ENCODE peak calls at places on chromosomes 4 and X, in five cellular contexts. One of them, this sample, is unnamed.
A peak's percentile ranks its signal among the peaks of the same experiment; 100 is the strongest.

GRCh38 chrX:72100824-72101351 is 30.8 kb downstream of the RTL5 start:
- DNase-seq in SK-N-SH: no peak
- DNase-seq in bronchial epithelial cell: no peak
- DNase-seq in progenitor cell of endocrine pancreas: no peak
- DNase-seq in astrocyte of the spinal cord: no peak
- DNase-seq in this sample: no peak

GRCh38 chr4:148653681-148654080 is 211.5 kb upstream of the NR3C2 start:
- DNase-seq in SK-N-SH: no peak
- DNase-seq in bronchial epithelial cell: no peak
- DNase-seq in progenitor cell of endocrine pancreas: no peak
- DNase-seq in astrocyte of the spinal cord: no peak
- DNase-seq in this sample: no peak

GRCh38 chr4:41095973-41096372 is 118.4 kb downstream of the APBB2 start:
- DNase-seq in SK-N-SH: no peak
- DNase-seq in bronchial epithelial cell: peak; percentile 79
- DNase-seq in progenitor cell of endocrine pancreas: no peak
- DNase-seq in astrocyte of the spinal cord: peak; percentile 62
- DNase-seq in this sample: no peak

GRCh38 chr4:144782345-144782744 is 136.4 kb downstream of the HHIP start:
- DNase-seq in SK-N-SH: no peak
- DNase-seq in bronchial epithelial cell: no peak
- DNase-seq in progenitor cell of endocrine pancreas: no peak
- DNase-seq in astrocyte of the spinal cord: peak; percentile 56
- DNase-seq in this sample: no peak

GRCh38 chr4:84878090-84878489 is 88.4 kb downstream of the WDFY3 start:
- DNase-seq in SK-N-SH: no peak
- DNase-seq in bronchial epithelial cell: peak; percentile 72
- DNase-seq in progenitor cell of endocrine pancreas: no peak
- DNase-seq in astrocyte of the spinal cord: peak; percentile 74
- DNase-seq in this sample: no peak

GRCh38 chrX:147191361-147191760 is 376.8 kb upstream of the CXorf51A start:
- DNase-seq in SK-N-SH: no peak
- DNase-seq in bronchial epithelial cell: no peak
- DNase-seq in progenitor cell of endocrine pancreas: no peak
- DNase-seq in astrocyte of the spinal cord: no peak
- DNase-seq in this sample: no peak

GRCh38 chrX:131288738-131289511 is at the start of gene IGSF1:
- DNase-seq in SK-N-SH: peak; percentile 65
- DNase-seq in bronchial epithelial cell: no peak
- DNase-seq in progenitor cell of endocrine pancreas: peak; percentile 28
- DNase-seq in astrocyte of the spinal cord: peak; percentile 38
- DNase-seq in this sample: peak; percentile 67

GRCh38 chrX:46574337-46574940 is 874 bp downstream of the CHST7 start:
- DNase-seq in SK-N-SH: peak; percentile 51
- DNase-seq in bronchial epithelial cell: no peak
- DNase-seq in progenitor cell of endocrine pancreas: peak; percentile 9
- DNase-seq in astrocyte of the spinal cord: no peak
- DNase-seq in this sample: no peak

GRCh38 chr4:38068107-38068506 is 107.9 kb downstream of the PTTG2 start:
- DNase-seq in SK-N-SH: no peak
- DNase-seq in bronchial epithelial cell: peak; percentile 43
- DNase-seq in progenitor cell of endocrine pancreas: no peak
- DNase-seq in astrocyte of the spinal cord: no peak
- DNase-seq in this sample: no peak

GRCh38 chrX:72308566-72309296 is 3.0 kb upstream of the CITED1 start:
- DNase-seq in SK-N-SH: peak; percentile 92
- DNase-seq in bronchial epithelial cell: peak; percentile 40
- DNase-seq in progenitor cell of endocrine pancreas: no peak
- DNase-seq in astrocyte of the spinal cord: peak; percentile 67
- DNase-seq in this sample: no peak

GRCh38 chr4:37892641-37893040 is 1.8 kb downstream of the TBC1D1 start:
- DNase-seq in SK-N-SH: no peak
- DNase-seq in bronchial epithelial cell: no peak
- DNase-seq in progenitor cell of endocrine pancreas: no peak
- DNase-seq in astrocyte of the spinal cord: no peak
- DNase-seq in this sample: no peak

GRCh38 chr4:67700119-67700873 is 659 bp downstream of the UBA6 start:
- DNase-seq in SK-N-SH: peak; percentile 15
- DNase-seq in bronchial epithelial cell: peak; percentile 66
- DNase-seq in progenitor cell of endocrine pancreas: no peak
- DNase-seq in astrocyte of the spinal cord: peak; percentile 50
- DNase-seq in this sample: no peak

GRCh38 chr4:26326791-26327190 is 6.0 kb downstream of the RBPJ start:
- DNase-seq in SK-N-SH: no peak
- DNase-seq in bronchial epithelial cell: peak; percentile 49
- DNase-seq in progenitor cell of endocrine pancreas: no peak
- DNase-seq in astrocyte of the spinal cord: peak; percentile 96
- DNase-seq in this sample: no peak

GRCh38 chr4:29852537-29852936 is 867.6 kb upstream of the PCDH7 start:
- DNase-seq in SK-N-SH: no peak
- DNase-seq in bronchial epithelial cell: no peak
- DNase-seq in progenitor cell of endocrine pancreas: no peak
- DNase-seq in astrocyte of the spinal cord: no peak
- DNase-seq in this sample: no peak

DNA sequence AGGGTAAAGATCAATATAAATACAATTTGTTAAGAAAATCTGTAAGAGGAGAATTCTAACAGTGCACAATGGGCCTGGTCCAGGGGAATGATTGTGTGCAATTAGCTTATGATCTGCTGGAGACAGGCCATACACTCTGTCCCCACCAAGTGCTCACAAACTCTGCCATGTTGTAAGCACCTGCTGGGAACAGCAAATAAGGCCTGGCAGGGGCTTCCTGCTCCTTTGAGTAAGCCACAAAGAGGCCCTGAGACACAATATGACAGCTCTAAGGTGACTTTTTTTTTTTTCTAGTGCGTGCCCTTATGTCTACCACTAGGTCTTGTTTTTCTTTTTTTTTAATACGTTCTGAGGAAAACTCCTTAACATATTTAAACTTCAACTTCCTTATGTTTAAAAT is 866.3 kb upstream of the PCDH7 start:
- DNase-seq in SK-N-SH: no peak
- DNase-seq in bronchial epithelial cell: no peak
- DNase-seq in progenitor cell of endocrine pancreas: no peak
- DNase-seq in astrocyte of the spinal cord: no peak
- DNase-seq in this sample: no peak
- TF ChIP-seq CTCF in SK-N-SH: no peak
- TF ChIP-seq CTCF in bronchial epithelial cell: no peak
- TF ChIP-seq CTCF in progenitor cell of endocrine pancreas: no peak
- TF ChIP-seq CTCF in astrocyte of the spinal cord: no peak
- TF ChIP-seq CTCF in this sample: no peak

DNA sequence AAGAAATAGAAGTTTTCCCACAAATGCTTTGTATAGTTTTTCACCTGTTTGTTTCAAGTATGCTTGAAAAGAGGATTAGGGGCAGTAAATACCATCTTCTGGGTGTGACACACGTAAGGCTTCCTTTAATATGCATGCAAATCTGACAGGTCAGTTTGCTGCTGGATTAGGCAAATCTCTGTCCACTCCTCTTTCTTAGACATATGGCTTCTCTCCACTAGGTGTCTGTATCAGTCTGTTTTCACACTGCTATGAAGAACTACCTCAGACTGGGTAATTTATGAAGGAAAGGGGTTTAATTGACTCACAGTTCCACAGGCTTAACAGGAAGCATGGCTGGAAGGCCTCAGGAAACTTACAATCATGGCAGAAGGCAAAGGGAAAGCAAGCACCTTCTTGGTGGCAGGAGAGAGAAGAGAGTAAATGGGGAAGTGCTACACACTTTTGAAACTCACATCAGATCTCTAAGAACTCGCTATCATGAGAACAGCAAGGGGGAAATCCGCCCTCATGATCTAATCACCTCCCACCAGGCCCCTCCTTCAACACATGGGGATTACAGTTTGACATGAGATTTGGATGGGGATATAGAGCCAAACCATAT is 66.9 kb downstream of the TAB3 start:
- DNase-seq in SK-N-SH: no peak
- DNase-seq in bronchial epithelial cell: no peak
- DNase-seq in progenitor cell of endocrine pancreas: no peak
- DNase-seq in astrocyte of the spinal cord: no peak
- DNase-seq in this sample: no peak
- TF ChIP-seq CTCF in SK-N-SH: no peak
- TF ChIP-seq CTCF in bronchial epithelial cell: no peak
- TF ChIP-seq CTCF in progenitor cell of endocrine pancreas: peak; percentile 18
- TF ChIP-seq CTCF in astrocyte of the spinal cord: no peak
- TF ChIP-seq CTCF in this sample: no peak

DNA sequence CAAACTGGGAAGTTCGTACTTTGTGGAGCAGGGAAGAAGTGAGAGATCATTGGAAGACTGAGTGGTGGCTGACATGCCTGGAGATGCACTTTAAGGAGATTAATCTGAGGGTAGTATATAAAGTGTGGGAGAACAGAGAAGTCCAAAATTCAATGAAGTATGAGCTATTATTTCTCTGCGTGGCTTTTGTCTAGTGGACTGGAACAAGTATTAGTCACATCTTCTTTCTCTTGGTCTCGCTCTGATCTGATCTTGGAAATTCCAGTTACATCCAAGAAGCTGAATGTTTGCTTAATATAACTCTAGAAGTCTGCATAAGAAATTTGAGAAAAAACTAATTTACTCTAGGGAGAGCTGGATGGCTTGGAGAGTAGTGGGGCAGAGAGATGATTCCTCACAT is 64.8 kb upstream of the NR0B1 start:
- DNase-seq in SK-N-SH: no peak
- DNase-seq in bronchial epithelial cell: no peak
- DNase-seq in progenitor cell of endocrine pancreas: no peak
- DNase-seq in astrocyte of the spinal cord: no peak
- DNase-seq in this sample: no peak
- TF ChIP-seq CTCF in SK-N-SH: no peak
- TF ChIP-seq CTCF in bronchial epithelial cell: no peak
- TF ChIP-seq CTCF in progenitor cell of endocrine pancreas: no peak
- TF ChIP-seq CTCF in astrocyte of the spinal cord: no peak
- TF ChIP-seq CTCF in this sample: no peak

GRCh38 chrX:100609591-100609990 is 24.9 kb downstream of the TNMD start:
- DNase-seq in SK-N-SH: no peak
- DNase-seq in bronchial epithelial cell: no peak
- DNase-seq in progenitor cell of endocrine pancreas: no peak
- DNase-seq in astrocyte of the spinal cord: no peak
- DNase-seq in this sample: no peak
- TF ChIP-seq CTCF in SK-N-SH: no peak
- TF ChIP-seq CTCF in bronchial epithelial cell: no peak
- TF ChIP-seq CTCF in progenitor cell of endocrine pancreas: no peak
- TF ChIP-seq CTCF in astrocyte of the spinal cord: no peak
- TF ChIP-seq CTCF in this sample: no peak

GRCh38 chr4:153647975-153648374 is 36.1 kb upstream of the TLR2 start:
- DNase-seq in SK-N-SH: no peak
- DNase-seq in bronchial epithelial cell: no peak
- DNase-seq in progenitor cell of endocrine pancreas: no peak
- DNase-seq in astrocyte of the spinal cord: no peak
- DNase-seq in this sample: no peak

GRCh38 chr4:153641532-153641931 is 42.5 kb upstream of the TLR2 start:
- DNase-seq in SK-N-SH: no peak
- DNase-seq in bronchial epithelial cell: peak; percentile 51
- DNase-seq in progenitor cell of endocrine pancreas: no peak
- DNase-seq in astrocyte of the spinal cord: no peak
- DNase-seq in this sample: no peak

GRCh38 chr4:153643406-153644016 is 40.6 kb upstream of the TLR2 start:
- DNase-seq in SK-N-SH: peak; percentile 69
- DNase-seq in bronchial epithelial cell: peak; percentile 71
- DNase-seq in progenitor cell of endocrine pancreas: no peak
- DNase-seq in astrocyte of the spinal cord: peak; percentile 52
- DNase-seq in this sample: no peak

GRCh38 chr4:153649572-153649991 is 34.5 kb upstream of the TLR2 start:
- DNase-seq in SK-N-SH: no peak
- DNase-seq in bronchial epithelial cell: peak; percentile 61
- DNase-seq in progenitor cell of endocrine pancreas: no peak
- DNase-seq in astrocyte of the spinal cord: peak; percentile 17
- DNase-seq in this sample: no peak

DNA sequence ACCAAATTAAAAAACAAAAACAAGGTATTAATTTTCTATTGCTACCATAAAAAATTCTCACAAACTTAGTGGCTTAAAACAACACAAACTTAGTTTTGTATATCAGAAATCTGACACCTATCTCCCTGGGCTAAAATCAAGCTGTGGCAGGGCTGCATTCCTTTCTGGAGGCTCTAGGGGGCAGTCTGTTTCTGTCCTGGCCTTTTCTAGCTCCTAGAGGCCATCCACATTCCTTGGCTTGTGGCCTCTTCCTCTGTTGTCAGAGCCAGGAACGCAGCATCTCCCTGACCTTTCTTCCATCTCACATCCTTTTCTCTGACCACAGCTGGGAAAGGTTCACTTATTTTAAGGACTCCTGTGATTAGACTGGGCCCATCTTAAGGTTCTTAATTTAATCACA is 38.9 kb upstream of the TLR2 start:
- DNase-seq in SK-N-SH: no peak
- DNase-seq in bronchial epithelial cell: no peak
- DNase-seq in progenitor cell of endocrine pancreas: no peak
- DNase-seq in astrocyte of the spinal cord: no peak
- DNase-seq in this sample: no peak
- TF ChIP-seq CTCF in SK-N-SH: peak; percentile 26
- TF ChIP-seq CTCF in bronchial epithelial cell: peak; percentile 6
- TF ChIP-seq CTCF in progenitor cell of endocrine pancreas: peak; percentile 29
- TF ChIP-seq CTCF in astrocyte of the spinal cord: peak; percentile 36
- TF ChIP-seq CTCF in this sample: no peak

DNA sequence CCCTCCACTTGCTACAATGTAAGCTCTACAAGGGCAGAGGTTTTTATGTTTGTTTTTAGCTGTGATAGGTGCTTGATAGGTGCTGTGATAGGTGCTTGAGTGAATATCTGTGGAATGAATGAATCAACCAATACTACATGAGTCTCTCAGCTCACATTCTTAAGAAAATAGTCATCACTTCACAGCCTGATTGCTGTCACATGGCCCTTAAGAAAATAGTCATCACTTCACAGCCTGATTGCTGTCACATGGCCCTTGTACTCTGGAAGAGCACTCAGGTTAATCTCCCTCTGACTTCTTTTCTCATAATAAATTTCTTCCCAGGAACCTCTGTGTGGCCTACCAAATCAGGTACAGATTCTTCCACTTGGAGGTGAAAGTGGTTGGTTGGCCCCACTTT is 335.2 kb downstream of the TENM3 start:
- DNase-seq in SK-N-SH: no peak
- DNase-seq in bronchial epithelial cell: peak; percentile 90
- DNase-seq in progenitor cell of endocrine pancreas: no peak
- DNase-seq in astrocyte of the spinal cord: peak; percentile 60
- DNase-seq in this sample: no peak
- TF ChIP-seq CTCF in SK-N-SH: no peak
- TF ChIP-seq CTCF in bronchial epithelial cell: no peak
- TF ChIP-seq CTCF in progenitor cell of endocrine pancreas: no peak
- TF ChIP-seq CTCF in astrocyte of the spinal cord: no peak
- TF ChIP-seq CTCF in this sample: no peak

GRCh38 chrX:65745992-65746391 is 78.5 kb downstream of the MSN start:
- DNase-seq in SK-N-SH: no peak
- DNase-seq in bronchial epithelial cell: no peak
- DNase-seq in progenitor cell of endocrine pancreas: no peak
- DNase-seq in astrocyte of the spinal cord: no peak
- DNase-seq in this sample: no peak
- TF ChIP-seq CTCF in SK-N-SH: peak; percentile 39
- TF ChIP-seq CTCF in bronchial epithelial cell: peak; percentile 25
- TF ChIP-seq CTCF in progenitor cell of endocrine pancreas: peak; percentile 21
- TF ChIP-seq CTCF in astrocyte of the spinal cord: peak; percentile 11
- TF ChIP-seq CTCF in this sample: no peak

This sample was measured in mesothelial cell of epicardium.